ENCODE peak calls at places on chromosomes 11 and 22, in nine cellular contexts. One of them, this sample, is unnamed.

GRCh38 chr22:34324763-34325162 is 404.5 kb upstream of the LARGE1 start:
- DNase-seq in GM12865: no peak
- DNase-seq in fibroblast of the aortic adventitia: no peak
- DNase-seq in endothelial cell of umbilical vein: no peak
- DNase-seq in esophagus muscularis mucosa: no peak
- DNase-seq in coronary artery: no peak
- DNase-seq in lower lobe of right lung: no peak
- DNase-seq in neural progenitor cell: no peak
- DNase-seq in AG10803: no peak
- DNase-seq in this sample: no peak

GRCh38 chr22:39244073-39244495 is 698 bp downstream of the PDGFB start:
- DNase-seq in GM12865: no peak
- DNase-seq in fibroblast of the aortic adventitia: no peak
- DNase-seq in endothelial cell of umbilical vein: no peak
- DNase-seq in esophagus muscularis mucosa: no peak
- DNase-seq in coronary artery: no peak
- DNase-seq in lower lobe of right lung: no peak
- DNase-seq in neural progenitor cell: peak
- DNase-seq in AG10803: no peak
- DNase-seq in this sample: no peak

GRCh38 chr11:101215069-101215468 is 85.5 kb upstream of the PGR start:
- DNase-seq in GM12865: no peak
- DNase-seq in fibroblast of the aortic adventitia: no peak
- DNase-seq in endothelial cell of umbilical vein: no peak
- DNase-seq in esophagus muscularis mucosa: no peak
- DNase-seq in coronary artery: no peak
- DNase-seq in lower lobe of right lung: no peak
- DNase-seq in neural progenitor cell: no peak
- DNase-seq in AG10803: no peak
- DNase-seq in this sample: no peak

GRCh38 chr11:64114231-64114630 is 51.7 kb downstream of the MACROD1 start:
- DNase-seq in GM12865: no peak
- DNase-seq in fibroblast of the aortic adventitia: no peak
- DNase-seq in endothelial cell of umbilical vein: no peak
- DNase-seq in esophagus muscularis mucosa: no peak
- DNase-seq in coronary artery: no peak
- DNase-seq in lower lobe of right lung: no peak
- DNase-seq in neural progenitor cell: no peak
- DNase-seq in AG10803: no peak
- DNase-seq in this sample: no peak

GRCh38 chr11:12690663-12691062 is 16.4 kb downstream of the TEAD1 start:
- DNase-seq in GM12865: no peak
- DNase-seq in fibroblast of the aortic adventitia: no peak
- DNase-seq in endothelial cell of umbilical vein: no peak
- DNase-seq in esophagus muscularis mucosa: no peak
- DNase-seq in coronary artery: no peak
- DNase-seq in lower lobe of right lung: no peak
- DNase-seq in neural progenitor cell: no peak
- DNase-seq in AG10803: no peak
- DNase-seq in this sample: no peak

GRCh38 chr11:69718147-69718546 is 14.3 kb upstream of the FGF19 start:
- DNase-seq in GM12865: peak
- DNase-seq in fibroblast of the aortic adventitia: no peak
- DNase-seq in endothelial cell of umbilical vein: peak
- DNase-seq in esophagus muscularis mucosa: no peak
- DNase-seq in coronary artery: no peak
- DNase-seq in lower lobe of right lung: no peak
- DNase-seq in neural progenitor cell: peak
- DNase-seq in AG10803: no peak
- DNase-seq in this sample: peak

GRCh38 chr22:32823024-32823730 is 21.7 kb downstream of the TIMP3 start:
- DNase-seq in GM12865: peak
- DNase-seq in fibroblast of the aortic adventitia: peak
- DNase-seq in endothelial cell of umbilical vein: no peak
- DNase-seq in esophagus muscularis mucosa: no peak
- DNase-seq in coronary artery: no peak
- DNase-seq in lower lobe of right lung: no peak
- DNase-seq in neural progenitor cell: peak
- DNase-seq in AG10803: no peak
- DNase-seq in this sample: peak

GRCh38 chr11:74012072-74012809 is 3.4 kb upstream of the UCP3 start:
- DNase-seq in GM12865: no peak
- DNase-seq in fibroblast of the aortic adventitia: no peak
- DNase-seq in endothelial cell of umbilical vein: no peak
- DNase-seq in esophagus muscularis mucosa: no peak
- DNase-seq in coronary artery: no peak
- DNase-seq in lower lobe of right lung: no peak
- DNase-seq in neural progenitor cell: no peak
- DNase-seq in AG10803: no peak
- DNase-seq in this sample: no peak

GRCh38 chr11:20367313-20367948 is 3.9 kb downstream of the HTATIP2 start:
- DNase-seq in GM12865: no peak
- DNase-seq in fibroblast of the aortic adventitia: peak
- DNase-seq in endothelial cell of umbilical vein: peak
- DNase-seq in esophagus muscularis mucosa: no peak
- DNase-seq in coronary artery: no peak
- DNase-seq in lower lobe of right lung: no peak
- DNase-seq in neural progenitor cell: no peak
- DNase-seq in AG10803: peak
- DNase-seq in this sample: peak

DNA sequence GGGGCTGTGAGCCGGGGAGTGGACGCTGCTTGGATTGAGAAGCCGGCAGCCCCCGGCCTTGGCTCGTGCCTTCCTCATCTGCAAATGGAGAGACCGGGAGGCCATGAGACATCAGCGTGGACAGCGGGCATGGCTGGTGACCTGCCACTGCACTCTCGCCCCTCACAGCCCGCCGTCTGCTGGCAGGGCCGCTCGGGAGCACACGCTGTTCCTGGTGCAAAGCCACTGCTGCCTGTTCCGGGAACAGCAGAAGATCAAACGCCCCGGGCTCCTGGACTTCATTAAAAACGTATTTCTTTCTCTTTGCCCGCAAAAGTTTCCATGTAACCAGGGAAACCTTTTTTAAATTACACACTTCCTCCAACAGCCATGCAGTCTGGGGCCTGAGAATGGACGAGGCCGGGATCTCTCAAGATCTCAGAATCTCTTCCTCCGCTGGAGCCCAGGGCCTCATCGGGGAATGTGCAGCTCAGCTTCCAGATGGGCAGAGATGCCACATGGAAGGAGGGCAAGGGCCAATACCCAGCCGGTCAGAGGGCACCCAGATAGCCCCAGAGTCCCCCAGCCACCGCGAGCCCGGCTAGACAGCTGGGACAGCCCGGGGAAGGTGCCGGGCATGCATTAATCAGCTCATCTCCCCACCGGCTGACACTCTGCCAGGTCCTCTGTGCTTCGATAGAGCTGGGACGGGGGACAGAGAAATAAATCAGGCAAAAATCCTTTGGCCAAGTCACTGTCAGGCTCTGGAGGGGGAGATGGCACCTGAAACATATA is 62.9 kb upstream of the PRR5 start:
- DNase-seq in GM12865: no peak
- DNase-seq in fibroblast of the aortic adventitia: peak
- DNase-seq in endothelial cell of umbilical vein: peak
- DNase-seq in esophagus muscularis mucosa: peak
- DNase-seq in coronary artery: no peak
- DNase-seq in lower lobe of right lung: peak
- DNase-seq in neural progenitor cell: no peak
- DNase-seq in AG10803: peak
- DNase-seq in this sample: peak
- H3K4me3 ChIP-seq in GM12865: no peak
- H3K4me3 ChIP-seq in fibroblast of the aortic adventitia: no peak
- H3K4me3 ChIP-seq in endothelial cell of umbilical vein: no peak
- H3K4me3 ChIP-seq in esophagus muscularis mucosa: no peak
- H3K4me3 ChIP-seq in coronary artery: peak
- H3K4me3 ChIP-seq in lower lobe of right lung: no peak
- H3K4me3 ChIP-seq in neural progenitor cell: no peak
- H3K4me3 ChIP-seq in AG10803: no peak
- H3K4me3 ChIP-seq in this sample: no peak

DNA sequence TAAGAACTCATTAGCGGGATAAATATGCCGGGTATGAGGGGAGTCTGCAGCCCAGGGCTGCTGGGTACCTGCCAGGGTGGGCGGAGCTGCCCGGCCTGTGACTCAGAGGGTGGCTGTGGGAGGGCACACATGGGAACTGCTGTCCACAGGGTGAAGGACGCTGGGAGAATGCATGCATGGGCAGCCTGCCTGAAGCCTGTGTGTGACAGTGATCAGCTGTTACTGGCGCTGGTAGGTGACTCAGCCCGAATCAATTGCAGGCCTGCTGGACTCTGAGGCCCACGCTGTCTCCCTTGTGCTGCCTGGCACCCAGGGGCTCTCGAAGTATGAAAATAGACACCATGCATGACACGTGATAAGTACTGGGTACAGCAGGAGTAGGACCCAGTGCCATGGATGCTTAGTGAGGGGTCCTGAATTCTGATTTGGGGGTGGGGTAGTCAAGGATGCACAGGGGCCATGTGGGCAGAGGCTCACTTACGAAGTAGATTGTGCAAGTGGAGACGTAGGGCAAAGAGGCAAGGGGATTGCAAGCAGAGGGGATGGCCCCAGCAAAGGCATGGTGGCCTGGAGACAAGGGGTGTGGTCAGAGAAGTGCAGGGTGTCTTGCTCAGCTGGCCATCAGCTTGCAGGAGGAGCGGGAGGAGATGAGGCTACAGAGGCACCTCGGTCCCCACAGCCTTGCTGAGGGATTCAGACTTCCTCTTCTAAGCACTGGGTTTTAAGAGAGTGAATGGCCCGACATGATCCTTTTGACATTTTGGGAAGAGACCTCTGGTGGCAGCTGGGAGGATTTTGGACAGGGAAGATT is 36.5 kb downstream of the GRIK4 start:
- DNase-seq in GM12865: no peak
- DNase-seq in fibroblast of the aortic adventitia: peak
- DNase-seq in endothelial cell of umbilical vein: peak
- DNase-seq in esophagus muscularis mucosa: peak
- DNase-seq in coronary artery: peak
- DNase-seq in lower lobe of right lung: peak
- DNase-seq in neural progenitor cell: peak
- DNase-seq in AG10803: peak
- DNase-seq in this sample: peak
- TF ChIP-seq CTCF in GM12865: no peak
- TF ChIP-seq CTCF in fibroblast of the aortic adventitia: peak
- TF ChIP-seq CTCF in endothelial cell of umbilical vein: no peak
- TF ChIP-seq CTCF in esophagus muscularis mucosa: no peak
- TF ChIP-seq CTCF in coronary artery: no peak
- TF ChIP-seq CTCF in lower lobe of right lung: no peak
- TF ChIP-seq CTCF in neural progenitor cell: peak
- TF ChIP-seq CTCF in AG10803: peak
- TF ChIP-seq CTCF in this sample: peak

GRCh38 chr22:42742940-42743339 is 22.3 kb upstream of the A4GALT start:
- DNase-seq in GM12865: no peak
- DNase-seq in fibroblast of the aortic adventitia: peak
- DNase-seq in endothelial cell of umbilical vein: no peak
- DNase-seq in esophagus muscularis mucosa: no peak
- DNase-seq in coronary artery: no peak
- DNase-seq in lower lobe of right lung: no peak
- DNase-seq in neural progenitor cell: peak
- DNase-seq in AG10803: peak
- DNase-seq in this sample: peak

GRCh38 chr22:42752230-42752746 is 31.6 kb upstream of the A4GALT start:
- DNase-seq in GM12865: no peak
- DNase-seq in fibroblast of the aortic adventitia: no peak
- DNase-seq in endothelial cell of umbilical vein: no peak
- DNase-seq in esophagus muscularis mucosa: peak
- DNase-seq in coronary artery: no peak
- DNase-seq in lower lobe of right lung: no peak
- DNase-seq in neural progenitor cell: peak
- DNase-seq in AG10803: no peak
- DNase-seq in this sample: no peak

GRCh38 chr22:42745118-42745517 is 24.4 kb upstream of the A4GALT start:
- DNase-seq in GM12865: no peak
- DNase-seq in fibroblast of the aortic adventitia: peak
- DNase-seq in endothelial cell of umbilical vein: peak
- DNase-seq in esophagus muscularis mucosa: no peak
- DNase-seq in coronary artery: no peak
- DNase-seq in lower lobe of right lung: no peak
- DNase-seq in neural progenitor cell: no peak
- DNase-seq in AG10803: peak
- DNase-seq in this sample: peak

GRCh38 chr22:42743501-42743991 is 22.9 kb upstream of the A4GALT start:
- DNase-seq in GM12865: no peak
- DNase-seq in fibroblast of the aortic adventitia: peak
- DNase-seq in endothelial cell of umbilical vein: peak
- DNase-seq in esophagus muscularis mucosa: no peak
- DNase-seq in coronary artery: peak
- DNase-seq in lower lobe of right lung: peak
- DNase-seq in neural progenitor cell: peak
- DNase-seq in AG10803: peak
- DNase-seq in this sample: peak

GRCh38 chr22:42747701-42748513 is 27.2 kb upstream of the A4GALT start:
- DNase-seq in GM12865: peak
- DNase-seq in fibroblast of the aortic adventitia: peak
- DNase-seq in endothelial cell of umbilical vein: peak
- DNase-seq in esophagus muscularis mucosa: no peak
- DNase-seq in coronary artery: no peak
- DNase-seq in lower lobe of right lung: no peak
- DNase-seq in neural progenitor cell: peak
- DNase-seq in AG10803: peak
- DNase-seq in this sample: peak
- H3K4me3 ChIP-seq in GM12865: no peak
- H3K4me3 ChIP-seq in fibroblast of the aortic adventitia: no peak
- H3K4me3 ChIP-seq in endothelial cell of umbilical vein: no peak
- H3K4me3 ChIP-seq in esophagus muscularis mucosa: no peak
- H3K4me3 ChIP-seq in coronary artery: no peak
- H3K4me3 ChIP-seq in lower lobe of right lung: no peak
- H3K4me3 ChIP-seq in neural progenitor cell: no peak
- H3K4me3 ChIP-seq in AG10803: peak
- H3K4me3 ChIP-seq in this sample: no peak

DNA sequence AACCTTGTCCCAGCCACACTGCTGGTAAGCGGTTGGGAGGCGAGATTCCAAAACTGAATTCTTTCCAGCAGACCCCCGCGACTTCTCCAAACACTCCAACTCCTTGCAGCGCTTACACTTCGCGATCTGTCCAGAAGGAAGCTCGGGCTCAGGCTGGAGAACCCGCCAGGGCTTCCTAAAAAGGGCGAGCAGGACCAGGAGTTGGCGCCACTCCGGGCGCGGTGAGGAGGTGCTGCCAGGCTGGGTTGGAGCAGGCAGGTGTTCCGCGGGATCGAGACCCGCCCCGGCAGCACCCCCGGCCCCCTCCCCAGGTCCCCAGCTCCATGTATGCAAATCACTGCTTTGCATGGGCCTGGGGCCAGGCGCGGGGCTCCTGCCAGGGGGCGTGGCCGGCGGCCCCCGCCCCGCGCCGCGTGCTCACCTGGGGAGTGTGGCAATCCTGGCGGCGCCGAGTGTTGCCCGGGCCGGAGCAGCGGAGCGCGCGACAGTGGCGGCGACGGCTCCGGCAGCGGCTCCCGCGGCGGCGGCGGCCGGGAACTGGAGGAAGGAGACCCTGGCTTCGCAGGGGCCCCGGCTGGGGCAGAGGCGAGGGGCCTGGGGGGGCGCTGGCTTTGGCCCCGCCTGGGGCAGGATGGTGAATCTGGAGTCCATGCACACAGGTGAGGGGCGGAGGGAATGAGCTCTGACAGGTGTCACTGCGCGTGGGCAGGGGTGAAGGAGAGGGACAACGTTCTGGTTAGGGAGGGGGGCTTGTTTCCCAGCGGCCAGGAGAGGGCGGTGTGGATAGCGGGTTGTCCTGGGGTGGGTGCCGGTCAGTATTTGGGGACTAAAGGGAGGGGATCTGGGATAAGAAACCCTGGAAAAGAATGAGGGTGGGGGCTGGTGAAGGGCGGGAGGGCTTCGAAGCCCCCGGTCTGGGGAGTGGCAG is at the start of gene POU2F3:
- DNase-seq in GM12865: no peak
- DNase-seq in fibroblast of the aortic adventitia: no peak
- DNase-seq in endothelial cell of umbilical vein: no peak
- DNase-seq in esophagus muscularis mucosa: no peak
- DNase-seq in coronary artery: no peak
- DNase-seq in lower lobe of right lung: peak
- DNase-seq in neural progenitor cell: peak
- DNase-seq in AG10803: no peak
- DNase-seq in this sample: no peak
- TF ChIP-seq CTCF in GM12865: peak
- TF ChIP-seq CTCF in fibroblast of the aortic adventitia: peak
- TF ChIP-seq CTCF in endothelial cell of umbilical vein: peak
- TF ChIP-seq CTCF in esophagus muscularis mucosa: no peak
- TF ChIP-seq CTCF in coronary artery: no peak
- TF ChIP-seq CTCF in lower lobe of right lung: no peak
- TF ChIP-seq CTCF in neural progenitor cell: peak
- TF ChIP-seq CTCF in AG10803: no peak
- TF ChIP-seq CTCF in this sample: peak

This sample was measured in fibroblast of mammary gland.